ENCODE peak calls at places on chromosomes 6 and 20, in six cellular contexts. I, Y, R, G, J and U are unnamed samples.

GRCh38 chr6:110270166-110270565 is 88.0 kb downstream of the METTL24 start:
- DNase-seq in G (no peak), J (no peak), Y (no peak), I (peak), R (no peak), U (no peak)

GRCh38 chr20:38246357-38247165 is 14.0 kb downstream of the KIAA1755 start:
- DNase-seq in I (no peak), Y (no peak), R (no peak), J (no peak), G (peak), U (no peak)

GRCh38 chr20:58482416-58482815 is 32.8 kb downstream of the APCDD1L start:
- DNase-seq in R (peak), Y (no peak), I (peak), J (no peak), G (peak), U (no peak)

GRCh38 chr20:10925767-10926166 is 252.0 kb upstream of the JAG1 start:
- DNase-seq in R (peak), G (peak), I (no peak), Y (peak), J (no peak), U (no peak)

GRCh38 chr6:89221971-89222887 is 5.1 kb upstream of the GABRR1 start:
- DNase-seq in I (no peak), J (no peak), G (peak), Y (peak), R (peak), U (no peak)

GRCh38 chr6:64330694-64331309 is 695.2 kb downstream of the PHF3 start:
- DNase-seq in I (peak), R (peak), Y (peak), G (peak), J (peak), U (no peak)

GRCh38 chr20:18004389-18005031 is 35.7 kb downstream of the MGME1 start:
- DNase-seq in I (peak), R (peak), G (peak), Y (peak), J (peak), U (no peak)

GRCh38 chr6:138692058-138692977 is 81.3 kb upstream of the CCDC28A start:
- DNase-seq in G (peak), R (peak), J (peak), I (peak), Y (peak), U (no peak)

GRCh38 chr6:45423111-45423900 is 45.6 kb upstream of the SUPT3H start:
- DNase-seq in J (peak), G (peak), R (peak), Y (no peak), I (peak), U (no peak)

GRCh38 chr20:17995967-17996819 is 27.4 kb downstream of the MGME1 start:
- DNase-seq in Y (peak), R (peak), I (peak), G (peak), J (no peak), U (peak)

GRCh38 chr6:707576-708236 is 14.8 kb upstream of the EXOC2 start:
- DNase-seq in Y (no peak), G (no peak), I (no peak), R (no peak), J (no peak), U (no peak)

GRCh38 chr6:154292066-154292465 is 64.5 kb downstream of the IPCEF1 start:
- DNase-seq in R (peak), I (no peak), G (no peak), J (no peak), Y (no peak), U (no peak)

GRCh38 chr6:4253604-4254211 is 118.3 kb upstream of the ECI2 start:
- DNase-seq in R (peak), J (no peak), G (peak), Y (peak), I (peak), U (peak)

GRCh38 chr6:41428402-41428994 is 93.1 kb downstream of the NCR2 start:
- DNase-seq in Y (no peak), R (no peak), I (peak), G (peak), J (peak), U (peak)

DNA sequence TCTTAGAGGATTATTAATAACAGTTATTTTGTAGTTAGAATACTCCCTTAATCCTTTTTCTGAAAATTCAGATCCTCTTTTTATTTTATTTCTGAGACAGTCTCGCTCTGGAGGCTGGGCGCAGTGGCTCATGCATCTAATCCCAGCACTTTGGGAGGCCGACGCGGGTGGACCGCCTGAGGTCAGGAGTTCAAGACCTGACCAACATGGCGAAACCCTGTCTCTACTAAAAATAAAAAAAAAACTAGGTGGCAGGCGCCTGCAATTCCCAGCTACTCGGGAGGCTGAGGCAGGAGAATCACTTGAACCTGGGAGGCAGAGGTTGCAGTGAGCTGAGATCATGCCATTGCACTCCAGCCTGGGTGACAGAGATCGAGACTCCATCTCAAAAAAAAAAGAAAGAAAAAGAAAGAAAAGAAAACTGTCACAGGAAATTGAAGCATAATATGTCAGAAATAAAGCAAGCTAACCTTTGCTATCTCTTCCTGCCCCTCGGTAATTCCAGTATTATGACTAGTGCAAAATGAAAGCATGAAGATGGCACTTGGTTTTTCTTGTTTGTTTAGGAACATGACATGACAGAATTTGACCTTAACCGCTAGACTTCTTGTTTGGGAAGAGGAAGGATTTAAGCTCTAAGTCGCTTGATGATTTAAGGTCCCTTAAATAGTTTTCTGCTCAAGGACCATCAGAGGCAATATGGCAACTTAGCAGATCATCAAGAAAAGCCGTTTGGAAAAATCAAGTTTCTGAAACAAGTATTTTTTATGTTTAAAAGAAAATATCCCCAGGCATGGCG is 1.8 kb upstream of the RBM39 start:
- DNase-seq in Y (no peak), R (no peak), I (no peak), J (no peak), G (no peak), U (no peak)
- H3K4me3 ChIP-seq in Y (no peak), R (no peak), I (no peak), J (no peak), G (no peak), U (no peak)

DNA sequence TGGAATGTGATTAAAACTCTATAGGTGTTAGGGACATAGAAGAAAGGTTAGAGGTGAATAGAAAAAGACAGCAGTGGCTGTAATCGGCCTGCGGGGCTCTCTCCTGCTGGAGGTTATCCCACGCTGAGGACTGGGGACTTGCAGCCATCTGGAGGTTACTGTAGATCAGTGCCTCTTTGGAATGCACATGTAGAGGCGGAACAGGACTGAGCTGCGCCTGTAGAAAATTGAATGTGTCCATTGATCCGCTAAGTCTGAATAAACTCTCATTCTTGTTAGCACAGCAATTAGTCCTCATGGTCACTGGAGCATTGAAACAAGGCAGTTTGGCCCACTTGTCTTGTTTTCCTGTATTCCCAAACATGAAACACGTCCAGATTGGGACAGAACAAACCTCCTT is 46.3 kb upstream of the F13A1 start:
- DNase-seq in I (no peak), Y (no peak), G (no peak), J (no peak), R (no peak), U (no peak)
- TF ChIP-seq CTCF in I (no peak), Y (no peak), G (no peak), J (no peak), R (no peak), U (no peak)

GRCh38 chr6:10696655-10697054 is 1.9 kb downstream of the PAK1IP1 start:
- DNase-seq in I (no peak), G (no peak), Y (no peak), R (no peak), J (no peak), U (no peak)
- H3K4me3 ChIP-seq in I (no peak), G (no peak), Y (no peak), R (no peak), J (no peak), U (no peak)

GRCh38 chr20:56945901-56946300 is 316.8 kb downstream of the TFAP2C start:
- DNase-seq in G (no peak), Y (no peak), R (no peak), I (no peak), J (no peak), U (no peak)

GRCh38 chr20:56943946-56944345 is 314.8 kb downstream of the TFAP2C start:
- DNase-seq in Y (no peak), G (no peak), J (no peak), R (no peak), I (peak), U (no peak)

GRCh38 chr20:56941101-56941686 is 312.1 kb downstream of the TFAP2C start:
- DNase-seq in I (no peak), Y (no peak), J (no peak), R (no peak), G (no peak), U (no peak)

GRCh38 chr20:56944546-56944945 is 315.4 kb downstream of the TFAP2C start:
- DNase-seq in R (peak), I (peak), G (no peak), Y (no peak), J (no peak), U (peak)

GRCh38 chr20:56945057-56945456 is 316.0 kb downstream of the TFAP2C start:
- DNase-seq in Y (no peak), R (peak), G (peak), I (peak), J (no peak), U (peak)
- TF ChIP-seq CTCF in Y (no peak), R (peak), G (no peak), I (peak), J (no peak), U (peak)

DNA sequence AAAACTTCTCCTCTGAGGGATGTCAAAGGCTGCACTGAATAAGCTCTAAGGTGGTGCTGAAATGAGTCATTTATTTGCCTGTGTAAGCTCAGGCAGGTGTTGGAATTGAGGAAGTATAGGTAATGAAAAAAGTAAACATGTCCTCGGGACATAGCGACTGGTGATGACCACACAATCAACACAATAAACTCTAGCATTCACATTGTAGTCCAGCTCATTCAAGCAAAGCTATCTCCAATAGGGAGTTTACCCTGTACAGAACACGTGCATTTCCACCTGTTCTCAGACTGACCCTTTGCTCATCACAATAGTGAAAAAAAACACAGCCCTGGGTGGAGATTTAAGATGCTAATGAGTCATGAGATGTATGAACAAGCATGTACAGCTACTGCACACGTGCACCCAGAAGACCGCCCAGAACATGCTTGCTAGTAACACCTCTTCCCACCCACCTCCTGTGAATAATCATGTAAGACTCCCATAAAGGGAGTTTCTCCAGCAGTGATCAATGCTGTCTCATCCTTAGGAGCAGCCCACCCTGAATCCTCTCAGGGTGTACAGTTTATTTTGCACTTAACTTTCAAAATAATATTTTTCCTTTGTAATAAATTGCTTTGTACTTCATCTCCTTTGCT is 33.0 kb upstream of the POU5F1 start:
- DNase-seq in I (no peak), Y (peak), G (peak), R (peak), J (peak), U (no peak)
- H3K4me3 ChIP-seq in I (peak), Y (peak), G (no peak), R (peak), J (peak), U (peak)